ENCODE peak calls at places on chromosomes 5 and 9, in eight cellular contexts. E is AG09319, H is fibroblast of lung, B is RWPE1, R is omental fat pad, O is nephron progenitor cell, V is foreskin fibroblast, D is body of pancreas. G is an unnamed sample.

GRCh38 chr5:9927521-9927997 is 297.4 kb upstream of the TAS2R1 start:
- DNase-seq in E (no peak), H (peak), B (peak), R (no peak), O (no peak), V (no peak), D (no peak), G (no peak)

GRCh38 chr5:14773588-14773987 is 98.0 kb downstream of the ANKH start:
- DNase-seq in E (no peak), H (no peak), B (no peak), R (no peak), O (no peak), V (no peak), D (no peak), G (no peak)

GRCh38 chr5:178651046-178651810 is 24.4 kb upstream of the CLK4 start:
- DNase-seq in E (no peak), H (peak), B (peak), R (no peak), O (no peak), V (peak), D (no peak), G (no peak)

GRCh38 chr5:159951387-159951786 is 35.1 kb downstream of the ADRA1B start:
- DNase-seq in E (no peak), H (no peak), B (no peak), R (no peak), O (peak), V (no peak), D (no peak), G (no peak)

GRCh38 chr5:82802954-82803353 is 274.2 kb downstream of the TMEM167A start:
- DNase-seq in E (no peak), H (no peak), B (no peak), R (no peak), O (no peak), V (no peak), D (no peak), G (no peak)

GRCh38 chr5:87924451-87924850 is 344.2 kb downstream of the TMEM161B start:
- DNase-seq in E (no peak), H (no peak), B (no peak), R (no peak), O (no peak), V (no peak), D (no peak), G (no peak)

GRCh38 chr9:108761530-108762347 is 94.0 kb downstream of the ACTL7B start:
- DNase-seq in E (no peak), H (peak), B (peak), R (no peak), O (peak), V (peak), D (peak), G (peak)

GRCh38 chr5:65190328-65191053 is 291.2 kb downstream of the ADAMTS6 start:
- DNase-seq in E (peak), H (peak), B (peak), R (no peak), O (no peak), V (peak), D (no peak), G (no peak)

GRCh38 chr5:93428868-93429267 is 152.2 kb downstream of the NR2F1-AS1 start:
- DNase-seq in E (no peak), H (no peak), B (no peak), R (no peak), O (no peak), V (peak), D (no peak), G (no peak)

GRCh38 chr5:123845356-123846100 is 333.6 kb downstream of the CSNK1G3 start:
- DNase-seq in E (no peak), H (no peak), B (no peak), R (no peak), O (no peak), V (no peak), D (no peak), G (no peak)

DNA sequence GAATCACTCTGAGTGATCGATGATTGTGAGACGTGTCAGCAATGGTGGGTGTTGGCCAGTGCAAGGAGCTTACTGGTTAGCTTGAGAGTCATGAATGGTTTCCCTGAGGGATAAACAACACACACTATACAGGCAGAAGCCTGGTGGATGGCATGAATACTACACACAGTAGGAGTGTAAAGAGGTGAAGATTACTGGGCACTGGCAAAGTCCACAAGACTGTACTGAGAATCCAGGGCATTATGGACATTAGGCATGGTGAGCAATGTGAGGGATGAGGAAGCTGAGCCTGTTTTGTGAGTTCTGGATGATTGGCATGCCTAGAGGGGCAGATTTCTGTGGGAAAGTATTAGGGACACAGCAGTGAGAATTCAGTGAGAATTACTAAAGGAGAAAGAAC is 71.3 kb downstream of the KDM4C start:
- DNase-seq in E (no peak), H (no peak), B (no peak), R (no peak), O (no peak), V (no peak), D (no peak), G (no peak)
- TF ChIP-seq CTCF in E (no peak), H (peak), B (no peak), R (no peak), O (no peak), V (no peak), D (no peak), G (peak)

DNA sequence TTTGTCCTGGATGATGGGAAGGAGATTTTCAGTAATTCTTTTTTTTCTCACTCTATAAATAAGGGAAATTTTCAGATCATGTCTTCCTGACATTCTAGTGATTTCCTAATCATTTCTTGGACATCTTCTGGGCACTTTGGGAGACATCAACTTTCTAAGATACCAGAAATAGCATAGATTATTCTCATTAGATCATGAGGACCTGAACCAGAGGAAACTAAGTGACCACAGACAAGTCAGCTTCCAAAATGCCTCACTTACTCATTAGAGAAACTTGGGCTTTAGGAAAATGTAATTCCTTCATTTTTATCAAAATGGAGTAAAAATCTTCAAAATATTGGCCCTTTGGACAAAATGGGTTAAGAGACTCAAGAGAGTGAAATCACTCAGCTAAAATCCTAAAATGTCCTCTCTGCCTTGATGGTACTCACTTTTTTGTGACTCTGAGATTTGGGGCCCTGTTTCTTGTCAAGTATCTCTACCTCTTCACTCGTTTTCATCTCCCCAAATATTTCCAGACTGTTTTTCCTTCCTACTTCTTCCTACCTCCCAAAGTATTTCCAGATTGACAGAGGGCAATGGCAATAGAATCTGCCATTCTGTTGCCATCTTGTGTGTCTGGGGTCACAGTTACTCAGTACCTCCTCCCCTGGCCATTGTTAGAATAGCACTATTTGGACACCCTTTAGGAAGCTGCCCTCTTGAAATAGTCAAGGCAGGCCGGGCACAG is 194.5 kb downstream of the NR3C1 start:
- DNase-seq in E (no peak), H (no peak), B (no peak), R (no peak), O (no peak), V (no peak), D (no peak), G (no peak)
- TF ChIP-seq CTCF in E (no peak), H (peak), B (no peak), R (no peak), O (no peak), V (no peak), D (no peak), G (peak)

GRCh38 chr9:104494808-104495207 is 9.3 kb upstream of the OR13F1 start:
- DNase-seq in E (no peak), H (no peak), B (peak), R (no peak), O (no peak), V (no peak), D (no peak), G (no peak)
- TF ChIP-seq CTCF in E (no peak), H (no peak), B (peak), R (no peak), O (peak), V (no peak), D (no peak), G (peak)

GRCh38 chr9:133995012-133995896 is 3.1 kb upstream of the VAV2 start:
- DNase-seq in E (no peak), H (no peak), B (no peak), R (no peak), O (no peak), V (no peak), D (no peak), G (no peak)
- TF ChIP-seq CTCF in E (no peak), H (peak), B (no peak), R (no peak), O (no peak), V (no peak), D (no peak), G (no peak)

DNA sequence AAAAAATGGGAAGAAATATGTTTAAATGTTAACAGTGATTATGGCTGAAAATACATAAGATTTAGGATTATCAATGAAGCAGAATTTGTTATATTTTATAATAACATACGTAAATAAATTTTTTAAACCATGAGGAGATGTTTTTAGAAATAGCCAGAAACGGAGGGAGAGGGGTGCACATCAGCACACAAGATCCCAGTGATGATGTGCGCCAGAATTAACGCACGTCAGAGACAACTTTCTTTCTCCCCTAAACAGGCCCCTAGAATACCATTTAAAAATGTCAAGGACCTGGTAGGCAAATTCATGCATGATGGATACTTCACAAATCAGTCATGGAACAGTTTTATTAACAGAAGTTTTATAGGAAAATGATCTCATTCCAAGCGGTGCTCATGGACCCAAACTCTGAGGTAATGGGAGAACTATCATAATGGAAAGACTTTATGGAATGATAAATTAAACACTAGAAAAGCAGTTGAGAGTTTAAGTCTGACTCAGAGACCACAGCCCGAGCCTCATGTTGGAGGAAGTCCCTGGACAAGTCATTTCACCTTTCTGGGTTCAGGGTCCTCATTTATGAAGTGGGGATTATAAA is 258.9 kb upstream of the GAS1 start:
- DNase-seq in E (peak), H (peak), B (peak), R (no peak), O (no peak), V (peak), D (no peak), G (no peak)
- TF ChIP-seq CTCF in E (no peak), H (no peak), B (no peak), R (no peak), O (no peak), V (no peak), D (no peak), G (no peak)

GRCh38 chr5:106017243-106017857 is 1653.4 kb downstream of the EFNA5 start:
- DNase-seq in E (no peak), H (peak), B (no peak), R (no peak), O (no peak), V (no peak), D (no peak), G (no peak)

GRCh38 chr5:106019271-106019670 is 1651.5 kb downstream of the EFNA5 start:
- DNase-seq in E (no peak), H (peak), B (no peak), R (no peak), O (no peak), V (peak), D (no peak), G (no peak)

DNA sequence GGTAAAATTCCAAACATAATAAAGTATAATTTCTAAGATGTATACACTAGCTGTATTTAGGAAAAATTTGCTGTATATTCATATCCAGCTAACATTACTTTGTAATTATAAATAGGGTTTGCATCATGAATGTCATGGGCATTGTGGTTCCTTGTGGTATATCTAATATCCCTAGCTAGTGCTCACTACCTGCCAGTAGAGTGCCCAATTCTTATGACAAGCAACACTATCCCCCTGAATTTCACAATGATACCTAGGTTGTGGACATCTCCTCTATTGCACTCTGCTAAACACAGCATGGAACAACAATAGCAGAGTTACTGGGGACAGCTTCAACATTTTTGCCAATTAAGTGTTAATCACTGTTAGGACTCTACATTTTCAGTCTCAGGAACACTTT is 1656.5 kb downstream of the EFNA5 start:
- DNase-seq in E (no peak), H (no peak), B (no peak), R (no peak), O (no peak), V (no peak), D (no peak), G (no peak)
- TF ChIP-seq CTCF in E (no peak), H (no peak), B (no peak), R (no peak), O (no peak), V (no peak), D (no peak), G (no peak)